ENCODE peak calls at places on chromosomes 13 and 19, in six cellular contexts. K, E, X, R, W and S are unnamed samples.

GRCh38 chr19:11538232-11539036 is at the start of gene CNN1:
- DNase-seq in K (no peak), E (no peak), X (no peak), R (peak), W (no peak), S (no peak)

GRCh38 chr19:38265213-38265861 is 964 bp downstream of the SPINT2 start:
- DNase-seq in K (no peak), E (peak), X (peak), R (no peak), W (no peak), S (peak)

GRCh38 chr19:14565298-14565679 is 6.6 kb downstream of the NDUFB7 start:
- DNase-seq in K (no peak), E (no peak), X (no peak), R (no peak), W (no peak), S (no peak)

GRCh38 chr19:3801412-3802096 is 15.4 kb upstream of the MATK start:
- DNase-seq in K (peak), E (peak), X (peak), R (no peak), W (no peak), S (no peak)

GRCh38 chr13:36131215-36131930 is at the start of gene DCLK1:
- DNase-seq in K (no peak), E (peak), X (peak), R (peak), W (peak), S (no peak)

GRCh38 chr13:108328848-108329247 is 59.3 kb downstream of the TNFSF13B start:
- DNase-seq in K (no peak), E (no peak), X (no peak), R (no peak), W (no peak), S (no peak)

GRCh38 chr13:95155504-95155903 is 145.7 kb downstream of the ABCC4 start:
- DNase-seq in K (no peak), E (no peak), X (peak), R (no peak), W (no peak), S (no peak)

GRCh38 chr13:50699874-50700663 is 143.4 kb downstream of the DLEU7 start:
- DNase-seq in K (no peak), E (no peak), X (no peak), R (no peak), W (no peak), S (no peak)

GRCh38 chr13:101627556-101627943 is 175.1 kb downstream of the ITGBL1 start:
- DNase-seq in K (no peak), E (no peak), X (no peak), R (no peak), W (peak), S (no peak)

GRCh38 chr13:111263566-111263965 is 56.9 kb upstream of the TEX29 start:
- DNase-seq in K (no peak), E (no peak), X (no peak), R (no peak), W (no peak), S (no peak)

GRCh38 chr13:82615043-82615442 is 1267.2 kb downstream of the SLITRK1 start:
- DNase-seq in K (no peak), E (no peak), X (no peak), R (no peak), W (no peak), S (no peak)